ENCODE peak calls at places on chromosomes 5 and 9, in six cellular contexts. One of them, this sample, is unnamed.

GRCh38 chr5:158814521-158814920 is 285.2 kb downstream of the EBF1 start:
- DNase-seq in central memory CD4-positive, alpha-beta T cell: no peak
- DNase-seq in lung microvascular endothelial cell: no peak
- DNase-seq in nephron progenitor cell: no peak
- DNase-seq in GM06990: no peak
- DNase-seq in mesendoderm: no peak
- DNase-seq in this sample: no peak

GRCh38 chr5:64505769-64506566 is at the start of gene RGS7BP:
- DNase-seq in central memory CD4-positive, alpha-beta T cell: no peak
- DNase-seq in lung microvascular endothelial cell: peak; percentile 52
- DNase-seq in nephron progenitor cell: peak; percentile 73
- DNase-seq in GM06990: peak; percentile 33
- DNase-seq in mesendoderm: peak; percentile 86
- DNase-seq in this sample: no peak

GRCh38 chr9:68500457-68501158 is 40.1 kb downstream of the TMEM252 start:
- DNase-seq in central memory CD4-positive, alpha-beta T cell: no peak
- DNase-seq in lung microvascular endothelial cell: peak; percentile 7
- DNase-seq in nephron progenitor cell: no peak
- DNase-seq in GM06990: no peak
- DNase-seq in mesendoderm: no peak
- DNase-seq in this sample: no peak

GRCh38 chr9:8677725-8678124 is 878.1 kb upstream of the DMAC1 start:
- DNase-seq in central memory CD4-positive, alpha-beta T cell: no peak
- DNase-seq in lung microvascular endothelial cell: no peak
- DNase-seq in nephron progenitor cell: no peak
- DNase-seq in GM06990: no peak
- DNase-seq in mesendoderm: peak; percentile 53
- DNase-seq in this sample: no peak

GRCh38 chr5:169048568-169049125 is 252.3 kb downstream of the SLIT3 start:
- DNase-seq in central memory CD4-positive, alpha-beta T cell: no peak
- DNase-seq in lung microvascular endothelial cell: no peak
- DNase-seq in nephron progenitor cell: no peak
- DNase-seq in GM06990: no peak
- DNase-seq in mesendoderm: no peak
- DNase-seq in this sample: no peak

GRCh38 chr9:83920469-83920941 is 727 bp downstream of the KIF27 start:
- DNase-seq in central memory CD4-positive, alpha-beta T cell: no peak
- DNase-seq in lung microvascular endothelial cell: peak; percentile 46
- DNase-seq in nephron progenitor cell: no peak
- DNase-seq in GM06990: no peak
- DNase-seq in mesendoderm: peak; percentile 88
- DNase-seq in this sample: no peak

GRCh38 chr5:79133121-79133656 is 21.6 kb downstream of the BHMT start:
- DNase-seq in central memory CD4-positive, alpha-beta T cell: peak; percentile 21
- DNase-seq in lung microvascular endothelial cell: peak; percentile 51
- DNase-seq in nephron progenitor cell: no peak
- DNase-seq in GM06990: no peak
- DNase-seq in mesendoderm: peak; percentile 30
- DNase-seq in this sample: no peak

GRCh38 chr5:73327908-73328455 is 120.6 kb downstream of the FOXD1 start:
- DNase-seq in central memory CD4-positive, alpha-beta T cell: no peak
- DNase-seq in lung microvascular endothelial cell: no peak
- DNase-seq in nephron progenitor cell: no peak
- DNase-seq in GM06990: no peak
- DNase-seq in mesendoderm: peak; percentile 40
- DNase-seq in this sample: no peak

GRCh38 chr5:73654171-73654811 is 28.3 kb downstream of the ARHGEF28 start:
- DNase-seq in central memory CD4-positive, alpha-beta T cell: no peak
- DNase-seq in lung microvascular endothelial cell: peak; percentile 89
- DNase-seq in nephron progenitor cell: no peak
- DNase-seq in GM06990: peak; percentile 17
- DNase-seq in mesendoderm: no peak
- DNase-seq in this sample: no peak

GRCh38 chr9:126494264-126494663 is 119.5 kb upstream of the LMX1B start:
- DNase-seq in central memory CD4-positive, alpha-beta T cell: no peak
- DNase-seq in lung microvascular endothelial cell: no peak
- DNase-seq in nephron progenitor cell: no peak
- DNase-seq in GM06990: no peak
- DNase-seq in mesendoderm: no peak
- DNase-seq in this sample: no peak

GRCh38 chr9:131068076-131068816 is 28.1 kb upstream of the AIF1L start:
- DNase-seq in central memory CD4-positive, alpha-beta T cell: no peak
- DNase-seq in lung microvascular endothelial cell: no peak
- DNase-seq in nephron progenitor cell: no peak
- DNase-seq in GM06990: no peak
- DNase-seq in mesendoderm: no peak
- DNase-seq in this sample: no peak

GRCh38 chr5:113095831-113096230 is 119.2 kb downstream of the DCP2 start:
- DNase-seq in central memory CD4-positive, alpha-beta T cell: no peak
- DNase-seq in lung microvascular endothelial cell: no peak
- DNase-seq in nephron progenitor cell: no peak
- DNase-seq in GM06990: no peak
- DNase-seq in mesendoderm: no peak
- DNase-seq in this sample: no peak

GRCh38 chr9:110802416-110803035 is 133.9 kb downstream of the MUSK start:
- DNase-seq in central memory CD4-positive, alpha-beta T cell: no peak
- DNase-seq in lung microvascular endothelial cell: no peak
- DNase-seq in nephron progenitor cell: no peak
- DNase-seq in GM06990: no peak
- DNase-seq in mesendoderm: peak; percentile 54
- DNase-seq in this sample: no peak

GRCh38 chr5:145449794-145450193 is 385.3 kb downstream of the PRELID2 start:
- DNase-seq in central memory CD4-positive, alpha-beta T cell: no peak
- DNase-seq in lung microvascular endothelial cell: no peak
- DNase-seq in nephron progenitor cell: no peak
- DNase-seq in GM06990: no peak
- DNase-seq in mesendoderm: no peak
- DNase-seq in this sample: no peak

GRCh38 chr9:87685431-87685830 is 40.5 kb upstream of the CTSL start:
- DNase-seq in central memory CD4-positive, alpha-beta T cell: no peak
- DNase-seq in lung microvascular endothelial cell: peak; percentile 66
- DNase-seq in nephron progenitor cell: no peak
- DNase-seq in GM06990: no peak
- DNase-seq in mesendoderm: no peak
- DNase-seq in this sample: no peak

GRCh38 chr5:37703841-37704241 is 136.0 kb downstream of the GDNF start:
- DNase-seq in central memory CD4-positive, alpha-beta T cell: no peak
- DNase-seq in lung microvascular endothelial cell: peak; percentile 52
- DNase-seq in nephron progenitor cell: no peak
- DNase-seq in GM06990: no peak
- DNase-seq in mesendoderm: no peak
- DNase-seq in this sample: no peak

GRCh38 chr5:140174472-140175366 is at the start of gene CYSTM1:
- DNase-seq in central memory CD4-positive, alpha-beta T cell: peak; percentile 98
- DNase-seq in lung microvascular endothelial cell: peak; percentile 95
- DNase-seq in nephron progenitor cell: peak; percentile 97
- DNase-seq in GM06990: peak; percentile 98
- DNase-seq in mesendoderm: peak; percentile 98
- DNase-seq in this sample: peak; percentile 96